ENCODE peak calls at places on chromosomes 3 and 15, in nine cellular contexts. One of them, this sample, is unnamed.

GRCh38 chr3:107798381-107798780 is 275.6 kb downstream of the BBX start:
- DNase-seq in pons: no peak
- DNase-seq in lower leg skin: no peak
- DNase-seq in NCI-H2029 treated with DMSO at 0.1 percent for 48 hours: no peak
- DNase-seq in heart right ventricle: no peak
- DNase-seq in cardiac fibroblast: peak; percentile 73
- DNase-seq in NB4: no peak
- DNase-seq in D721Med: no peak
- DNase-seq in ACHN: no peak
- DNase-seq in this sample: peak; percentile 64

GRCh38 chr15:63517614-63518013 is 13.2 kb downstream of the USP3 start:
- DNase-seq in D721Med: no peak
- DNase-seq in ACHN: no peak
- DNase-seq in lower leg skin: no peak
- DNase-seq in cardiac fibroblast: no peak
- DNase-seq in NCI-H2029 treated with DMSO at 0.1 percent for 48 hours: no peak
- DNase-seq in heart right ventricle: no peak
- DNase-seq in pons: no peak
- DNase-seq in NB4: no peak
- DNase-seq in this sample: no peak

GRCh38 chr3:151403246-151403645 is 18.7 kb upstream of the P2RY12 start:
- DNase-seq in ACHN: peak; percentile 10
- DNase-seq in cardiac fibroblast: peak; percentile 78
- DNase-seq in NB4: no peak
- DNase-seq in heart right ventricle: no peak
- DNase-seq in pons: no peak
- DNase-seq in NCI-H2029 treated with DMSO at 0.1 percent for 48 hours: no peak
- DNase-seq in lower leg skin: no peak
- DNase-seq in D721Med: no peak
- DNase-seq in this sample: no peak

GRCh38 chr3:197186887-197187588 is 111.4 kb downstream of the DLG1 start:
- DNase-seq in pons: peak; percentile 82
- DNase-seq in cardiac fibroblast: peak; percentile 76
- DNase-seq in ACHN: peak; percentile 56
- DNase-seq in D721Med: no peak
- DNase-seq in lower leg skin: peak; percentile 23
- DNase-seq in NCI-H2029 treated with DMSO at 0.1 percent for 48 hours: peak; percentile 66
- DNase-seq in heart right ventricle: no peak
- DNase-seq in NB4: peak; percentile 75
- DNase-seq in this sample: peak; percentile 71

GRCh38 chr3:159196316-159196715 is 394.5 kb downstream of the MFSD1 start:
- DNase-seq in pons: no peak
- DNase-seq in D721Med: no peak
- DNase-seq in lower leg skin: no peak
- DNase-seq in NCI-H2029 treated with DMSO at 0.1 percent for 48 hours: no peak
- DNase-seq in cardiac fibroblast: no peak
- DNase-seq in heart right ventricle: no peak
- DNase-seq in ACHN: no peak
- DNase-seq in NB4: no peak
- DNase-seq in this sample: no peak

GRCh38 chr3:8663177-8664061 is 18.8 kb upstream of the SSUH2 start:
- DNase-seq in D721Med: peak; percentile 47
- DNase-seq in heart right ventricle: no peak
- DNase-seq in ACHN: peak; percentile 75
- DNase-seq in pons: peak; percentile 69
- DNase-seq in cardiac fibroblast: peak; percentile 73
- DNase-seq in NB4: peak; percentile 62
- DNase-seq in lower leg skin: peak; percentile 48
- DNase-seq in NCI-H2029 treated with DMSO at 0.1 percent for 48 hours: peak; percentile 81
- DNase-seq in this sample: peak; percentile 66

GRCh38 chr3:168024537-168024941 is 71.2 kb downstream of the GOLIM4 start:
- DNase-seq in lower leg skin: no peak
- DNase-seq in NCI-H2029 treated with DMSO at 0.1 percent for 48 hours: peak; percentile 96
- DNase-seq in heart right ventricle: no peak
- DNase-seq in pons: no peak
- DNase-seq in D721Med: no peak
- DNase-seq in cardiac fibroblast: peak; percentile 86
- DNase-seq in ACHN: no peak
- DNase-seq in NB4: peak; percentile 84
- DNase-seq in this sample: peak; percentile 79

GRCh38 chr15:80153900-80154299 is 1.1 kb downstream of the FAH start:
- DNase-seq in lower leg skin: no peak
- DNase-seq in heart right ventricle: no peak
- DNase-seq in ACHN: no peak
- DNase-seq in NB4: peak; percentile 35
- DNase-seq in cardiac fibroblast: no peak
- DNase-seq in NCI-H2029 treated with DMSO at 0.1 percent for 48 hours: no peak
- DNase-seq in pons: no peak
- DNase-seq in D721Med: no peak
- DNase-seq in this sample: no peak

GRCh38 chr3:74135808-74136207 is 478.7 kb downstream of the CNTN3 start:
- DNase-seq in pons: no peak
- DNase-seq in cardiac fibroblast: no peak
- DNase-seq in D721Med: no peak
- DNase-seq in NB4: no peak
- DNase-seq in NCI-H2029 treated with DMSO at 0.1 percent for 48 hours: no peak
- DNase-seq in ACHN: no peak
- DNase-seq in lower leg skin: no peak
- DNase-seq in heart right ventricle: no peak
- DNase-seq in this sample: no peak

GRCh38 chr3:126546013-126546412 is 12.7 kb downstream of the C3orf22 start:
- DNase-seq in D721Med: no peak
- DNase-seq in pons: no peak
- DNase-seq in lower leg skin: no peak
- DNase-seq in NB4: no peak
- DNase-seq in ACHN: no peak
- DNase-seq in cardiac fibroblast: no peak
- DNase-seq in heart right ventricle: no peak
- DNase-seq in NCI-H2029 treated with DMSO at 0.1 percent for 48 hours: no peak
- DNase-seq in this sample: no peak

GRCh38 chr15:68704496-68705021 is 116.1 kb downstream of the ANP32A start:
- DNase-seq in D721Med: peak; percentile 54
- DNase-seq in NCI-H2029 treated with DMSO at 0.1 percent for 48 hours: no peak
- DNase-seq in cardiac fibroblast: peak; percentile 90
- DNase-seq in NB4: no peak
- DNase-seq in ACHN: no peak
- DNase-seq in lower leg skin: peak; percentile 43
- DNase-seq in heart right ventricle: no peak
- DNase-seq in pons: no peak
- DNase-seq in this sample: peak; percentile 79

GRCh38 chr3:134449277-134449676 is 36.5 kb downstream of the ANAPC13 start:
- DNase-seq in NCI-H2029 treated with DMSO at 0.1 percent for 48 hours: no peak
- DNase-seq in heart right ventricle: no peak
- DNase-seq in cardiac fibroblast: peak; percentile 68
- DNase-seq in D721Med: no peak
- DNase-seq in NB4: peak; percentile 12
- DNase-seq in pons: peak; percentile 90
- DNase-seq in ACHN: peak; percentile 60
- DNase-seq in lower leg skin: no peak
- DNase-seq in this sample: peak; percentile 11

GRCh38 chr3:121957674-121958419 is 63.6 kb downstream of the SLC15A2 start:
- DNase-seq in heart right ventricle: no peak
- DNase-seq in NB4: no peak
- DNase-seq in pons: peak; percentile 87
- DNase-seq in ACHN: no peak
- DNase-seq in NCI-H2029 treated with DMSO at 0.1 percent for 48 hours: no peak
- DNase-seq in D721Med: no peak
- DNase-seq in cardiac fibroblast: no peak
- DNase-seq in lower leg skin: no peak
- DNase-seq in this sample: no peak

GRCh38 chr3:155418426-155418825 is 124.9 kb upstream of the STRIT1 start:
- DNase-seq in NB4: no peak
- DNase-seq in ACHN: no peak
- DNase-seq in NCI-H2029 treated with DMSO at 0.1 percent for 48 hours: no peak
- DNase-seq in D721Med: no peak
- DNase-seq in heart right ventricle: no peak
- DNase-seq in cardiac fibroblast: peak; percentile 2
- DNase-seq in pons: peak; percentile 20
- DNase-seq in lower leg skin: no peak
- DNase-seq in this sample: no peak

GRCh38 chr3:59862686-59863085 is 812.9 kb upstream of the CFAP20DC start:
- DNase-seq in heart right ventricle: no peak
- DNase-seq in D721Med: no peak
- DNase-seq in cardiac fibroblast: peak; percentile 80
- DNase-seq in NB4: no peak
- DNase-seq in NCI-H2029 treated with DMSO at 0.1 percent for 48 hours: no peak
- DNase-seq in pons: no peak
- DNase-seq in ACHN: peak; percentile 33
- DNase-seq in lower leg skin: no peak
- DNase-seq in this sample: no peak

GRCh38 chr15:31265871-31266711 is 60.5 kb upstream of the KLF13 start:
- DNase-seq in lower leg skin: peak; percentile 25
- DNase-seq in ACHN: no peak
- DNase-seq in heart right ventricle: peak; percentile 42
- DNase-seq in D721Med: no peak
- DNase-seq in pons: no peak
- DNase-seq in NCI-H2029 treated with DMSO at 0.1 percent for 48 hours: no peak
- DNase-seq in NB4: peak; percentile 98
- DNase-seq in cardiac fibroblast: peak; percentile 19
- DNase-seq in this sample: no peak

GRCh38 chr3:133463441-133463860 is 63.6 kb downstream of the BFSP2 start:
- DNase-seq in NCI-H2029 treated with DMSO at 0.1 percent for 48 hours: no peak
- DNase-seq in D721Med: no peak
- DNase-seq in NB4: no peak
- DNase-seq in cardiac fibroblast: no peak
- DNase-seq in ACHN: no peak
- DNase-seq in heart right ventricle: no peak
- DNase-seq in lower leg skin: no peak
- DNase-seq in pons: no peak
- DNase-seq in this sample: no peak

GRCh38 chr3:31159331-31160039 is 265.0 kb upstream of the GADL1 start:
- DNase-seq in pons: no peak
- DNase-seq in ACHN: no peak
- DNase-seq in NCI-H2029 treated with DMSO at 0.1 percent for 48 hours: no peak
- DNase-seq in heart right ventricle: no peak
- DNase-seq in NB4: no peak
- DNase-seq in D721Med: no peak
- DNase-seq in cardiac fibroblast: peak; percentile 27
- DNase-seq in lower leg skin: no peak
- DNase-seq in this sample: no peak

GRCh38 chr3:173730391-173730790 is 332.8 kb downstream of the NLGN1 start:
- DNase-seq in D721Med: no peak
- DNase-seq in heart right ventricle: no peak
- DNase-seq in NB4: no peak
- DNase-seq in ACHN: peak; percentile 49
- DNase-seq in pons: no peak
- DNase-seq in lower leg skin: no peak
- DNase-seq in NCI-H2029 treated with DMSO at 0.1 percent for 48 hours: no peak
- DNase-seq in cardiac fibroblast: peak; percentile 31
- DNase-seq in this sample: no peak

GRCh38 chr3:62248831-62249776 is 124.2 kb downstream of the FEZF2 start:
- DNase-seq in cardiac fibroblast: no peak
- DNase-seq in lower leg skin: no peak
- DNase-seq in NB4: no peak
- DNase-seq in pons: no peak
- DNase-seq in ACHN: no peak
- DNase-seq in heart right ventricle: no peak
- DNase-seq in NCI-H2029 treated with DMSO at 0.1 percent for 48 hours: no peak
- DNase-seq in D721Med: no peak
- DNase-seq in this sample: no peak

GRCh38 chr3:158789592-158789991 is 12.3 kb upstream of the MFSD1 start:
- DNase-seq in lower leg skin: no peak
- DNase-seq in NB4: peak; percentile 59
- DNase-seq in pons: peak; percentile 52
- DNase-seq in ACHN: peak; percentile 64
- DNase-seq in D721Med: no peak
- DNase-seq in heart right ventricle: no peak
- DNase-seq in NCI-H2029 treated with DMSO at 0.1 percent for 48 hours: peak; percentile 2
- DNase-seq in cardiac fibroblast: peak; percentile 80
- DNase-seq in this sample: peak; percentile 75

GRCh38 chr15:85485956-85486567 is 105.7 kb downstream of the AKAP13 start:
- DNase-seq in heart right ventricle: no peak
- DNase-seq in cardiac fibroblast: peak; percentile 85
- DNase-seq in D721Med: peak; percentile 41
- DNase-seq in pons: peak; percentile 88
- DNase-seq in ACHN: peak; percentile 73
- DNase-seq in lower leg skin: peak; percentile 80
- DNase-seq in NB4: peak; percentile 81
- DNase-seq in NCI-H2029 treated with DMSO at 0.1 percent for 48 hours: peak; percentile 65
- DNase-seq in this sample: peak; percentile 78

GRCh38 chr15:55344206-55344605 is 25.2 kb downstream of the PIGB start:
- DNase-seq in pons: no peak
- DNase-seq in heart right ventricle: no peak
- DNase-seq in NCI-H2029 treated with DMSO at 0.1 percent for 48 hours: no peak
- DNase-seq in cardiac fibroblast: peak; percentile 15
- DNase-seq in ACHN: no peak
- DNase-seq in NB4: no peak
- DNase-seq in D721Med: no peak
- DNase-seq in lower leg skin: no peak
- DNase-seq in this sample: no peak

GRCh38 chr3:181317521-181317920 is 328.0 kb upstream of the DNAJC19 start:
- DNase-seq in pons: no peak
- DNase-seq in NB4: no peak
- DNase-seq in ACHN: no peak
- DNase-seq in cardiac fibroblast: no peak
- DNase-seq in NCI-H2029 treated with DMSO at 0.1 percent for 48 hours: no peak
- DNase-seq in lower leg skin: no peak
- DNase-seq in D721Med: no peak
- DNase-seq in heart right ventricle: no peak
- DNase-seq in this sample: no peak

GRCh38 chr3:196985298-196985697 is 16.7 kb upstream of the PIGZ start:
- DNase-seq in NB4: no peak
- DNase-seq in pons: no peak
- DNase-seq in heart right ventricle: no peak
- DNase-seq in lower leg skin: no peak
- DNase-seq in NCI-H2029 treated with DMSO at 0.1 percent for 48 hours: no peak
- DNase-seq in ACHN: no peak
- DNase-seq in cardiac fibroblast: no peak
- DNase-seq in D721Med: no peak
- DNase-seq in this sample: no peak

GRCh38 chr3:8201886-8202285 is 299.7 kb upstream of the LMCD1 start:
- DNase-seq in pons: no peak
- DNase-seq in ACHN: no peak
- DNase-seq in cardiac fibroblast: peak; percentile 31
- DNase-seq in NCI-H2029 treated with DMSO at 0.1 percent for 48 hours: no peak
- DNase-seq in heart right ventricle: no peak
- DNase-seq in lower leg skin: no peak
- DNase-seq in D721Med: no peak
- DNase-seq in NB4: peak; percentile 4
- DNase-seq in this sample: no peak

GRCh38 chr3:187281191-187281714 is 10.3 kb downstream of the MASP1 start:
- DNase-seq in pons: no peak
- DNase-seq in NCI-H2029 treated with DMSO at 0.1 percent for 48 hours: no peak
- DNase-seq in NB4: no peak
- DNase-seq in ACHN: no peak
- DNase-seq in D721Med: no peak
- DNase-seq in lower leg skin: no peak
- DNase-seq in heart right ventricle: no peak
- DNase-seq in cardiac fibroblast: peak; percentile 75
- DNase-seq in this sample: no peak

GRCh38 chr3:127781411-127782001 is 40.8 kb downstream of the MGLL start:
- DNase-seq in pons: no peak
- DNase-seq in D721Med: no peak
- DNase-seq in NCI-H2029 treated with DMSO at 0.1 percent for 48 hours: no peak
- DNase-seq in cardiac fibroblast: peak; percentile 70
- DNase-seq in lower leg skin: no peak
- DNase-seq in ACHN: no peak
- DNase-seq in NB4: no peak
- DNase-seq in heart right ventricle: peak; percentile 62
- DNase-seq in this sample: no peak

GRCh38 chr3:46538803-46539442 is 27.2 kb downstream of the LRRC2 start:
- DNase-seq in heart right ventricle: peak; percentile 43
- DNase-seq in ACHN: no peak
- DNase-seq in cardiac fibroblast: peak; percentile 41
- DNase-seq in D721Med: no peak
- DNase-seq in NB4: peak; percentile 86
- DNase-seq in pons: peak; percentile 73
- DNase-seq in lower leg skin: peak; percentile 57
- DNase-seq in NCI-H2029 treated with DMSO at 0.1 percent for 48 hours: no peak
- DNase-seq in this sample: peak; percentile 11

This sample was measured in endothelial cell of umbilical vein.